ENCODE peak calls at places on chromosomes 11 and 22, in five cellular contexts. H is DMS79 treated with DMSO at 0.1 percent for 48 hours, J is hepatic stellate cell, Q is T-helper 1 cell, K is anterior cingulate cortex. B is an unnamed sample.

GRCh38 chr11:106986261-106986660 is 32.0 kb downstream of the GUCY1A2 start:
- DNase-seq in H (no peak), J (no peak), Q (no peak), K (no peak), B (no peak)

GRCh38 chr11:118153516-118153915 is 893 bp upstream of the SCN4B start:
- DNase-seq in H (no peak), J (no peak), Q (no peak), K (no peak), B (no peak)

GRCh38 chr22:25131198-25131887 is 68.3 kb upstream of the CRYBB3 start:
- DNase-seq in H (no peak), J (no peak), Q (no peak), K (no peak), B (no peak)

GRCh38 chr22:42648368-42649260 is 578 bp downstream of the CYB5R3 start:
- DNase-seq in H (no peak), J (peak), Q (no peak), K (peak), B (no peak)

GRCh38 chr11:65606876-65607613 is 7.0 kb downstream of the MAP3K11 start:
- DNase-seq in H (no peak), J (peak), Q (no peak), K (peak), B (peak)

GRCh38 chr11:70627219-70627618 is 228.9 kb downstream of the CTTN start:
- DNase-seq in H (no peak), J (no peak), Q (no peak), K (no peak), B (no peak)

GRCh38 chr11:68300076-68300830 is 12.1 kb upstream of the LRP5 start:
- DNase-seq in H (no peak), J (no peak), Q (no peak), K (no peak), B (no peak)

GRCh38 chr22:26783886-26784285 is 126.5 kb downstream of the MIAT start:
- DNase-seq in H (no peak), J (no peak), Q (no peak), K (no peak), B (no peak)

GRCh38 chr22:44913198-44913983 is 96.4 kb downstream of the PHF21B start:
- DNase-seq in H (no peak), J (no peak), Q (no peak), K (no peak), B (no peak)

GRCh38 chr22:37416806-37417205 is 10.5 kb downstream of the ELFN2 start:
- DNase-seq in H (peak), J (no peak), Q (no peak), K (no peak), B (no peak)

GRCh38 chr11:45486461-45486860 is 179.0 kb downstream of the CHST1 start:
- DNase-seq in H (no peak), J (no peak), Q (no peak), K (no peak), B (no peak)

GRCh38 chr11:129724866-129725265 is 90.8 kb upstream of the TMEM45B start:
- DNase-seq in H (no peak), J (no peak), Q (no peak), K (no peak), B (no peak)

B was measured in NCI-H2029 treated with DMSO at 0.1 percent for 48 hours.